ENCODE peak calls at places on chromosomes 3 and 15, in ten cellular contexts. J is ELF-1; A is HFF-Myc; D is RCC 7860; Z is stimulated activated naive B cell treated with anti-CD40 and anti-IgM and Interleukin-4, amounts not matched to agents 10 μg/mL and 1 μg/mL and 100 μg/mL, for 72 hours; C is SW480; O is NCI-H2029 treated with DMSO at 0.1 percent for 48 hours; W is upper lobe of left lung; S is RPMI8226; P is fibroblast of lung. E is an unnamed sample.

GRCh38 chr3:33202581-33203457 is 15.8 kb downstream of the SUSD5 start:
- DNase-seq in J (peak), A (no peak), D (no peak), Z (no peak), C (no peak), O (no peak), W (no peak), S (no peak), P (no peak), E (no peak)

GRCh38 chr15:57647791-57648130 is 56.1 kb downstream of the MYZAP start:
- DNase-seq in J (no peak), A (no peak), D (no peak), Z (no peak), C (no peak), O (no peak), W (no peak), S (no peak), P (peak), E (no peak)

GRCh38 chr3:40899286-40899712 is 300.0 kb upstream of the CTNNB1 start:
- DNase-seq in J (no peak), A (no peak), D (peak), Z (no peak), C (no peak), O (no peak), W (no peak), S (no peak), P (no peak), E (no peak)

GRCh38 chr3:184017672-184018423 is at the start of gene ABCC5:
- DNase-seq in J (peak), A (peak), D (peak), Z (peak), C (peak), O (peak), W (peak), S (peak), P (peak), E (peak)

GRCh38 chr15:67096536-67097294 is 31.3 kb downstream of the SMAD3 start:
- DNase-seq in J (no peak), A (no peak), D (no peak), Z (no peak), C (no peak), O (no peak), W (no peak), S (no peak), P (no peak), E (no peak)

GRCh38 chr3:114584734-114585371 is 291.0 kb downstream of the TIGIT start:
- DNase-seq in J (no peak), A (no peak), D (no peak), Z (no peak), C (no peak), O (no peak), W (no peak), S (no peak), P (no peak), E (no peak)

GRCh38 chr15:28953573-28954195 is 67.9 kb downstream of the APBA2 start:
- DNase-seq in J (no peak), A (no peak), D (no peak), Z (no peak), C (no peak), O (no peak), W (no peak), S (no peak), P (no peak), E (no peak)

GRCh38 chr3:125110876-125111480 is 55.2 kb upstream of the HEG1 start:
- DNase-seq in J (no peak), A (no peak), D (no peak), Z (no peak), C (no peak), O (no peak), W (no peak), S (no peak), P (no peak), E (no peak)

GRCh38 chr3:65029130-65029529 is 341.3 kb upstream of the ADAMTS9 start:
- DNase-seq in J (no peak), A (no peak), D (no peak), Z (no peak), C (no peak), O (no peak), W (no peak), S (no peak), P (no peak), E (no peak)

GRCh38 chr15:75639709-75640482 is at the start of gene IMP3:
- DNase-seq in J (peak), A (peak), D (peak), Z (peak), C (peak), O (peak), W (peak), S (peak), P (peak), E (peak)

GRCh38 chr3:133880886-133881455 is 14.7 kb downstream of the RAB6B start:
- DNase-seq in J (no peak), A (no peak), D (no peak), Z (no peak), C (no peak), O (no peak), W (no peak), S (no peak), P (no peak), E (peak)

GRCh38 chr3:52704611-52705437 is 767 bp downstream of the GLT8D1 start:
- DNase-seq in J (peak), A (no peak), D (peak), Z (no peak), C (peak), O (no peak), W (no peak), S (peak), P (peak), E (peak)

GRCh38 chr3:52222319-52223221 is 2.9 kb downstream of the TLR9 start:
- DNase-seq in J (no peak), A (no peak), D (no peak), Z (no peak), C (no peak), O (no peak), W (no peak), S (no peak), P (no peak), E (peak)

GRCh38 chr3:188198760-188199327 is 44.9 kb downstream of the LPP start:
- DNase-seq in J (peak), A (no peak), D (no peak), Z (no peak), C (no peak), O (no peak), W (no peak), S (no peak), P (no peak), E (no peak)

GRCh38 chr3:98328933-98329332 is 24.7 kb upstream of the OR5K4 start:
- DNase-seq in J (no peak), A (no peak), D (no peak), Z (no peak), C (no peak), O (no peak), W (peak), S (no peak), P (no peak), E (no peak)

GRCh38 chr3:145620002-145620401 is 541.0 kb downstream of the PLOD2 start:
- DNase-seq in J (no peak), A (no peak), D (no peak), Z (no peak), C (no peak), O (no peak), W (no peak), S (no peak), P (no peak), E (no peak)